ENCODE peak calls at places on chromosomes 11 and 22, in nine cellular contexts. F, Z, Q, W, H, G, O, Y and S are unnamed samples. For H3K4me1, the result is how much of the 10 kb centered on the place peaks cover.

GRCh38 chr11:116821050-116821918 is 1.8 kb downstream of the APOA4 start:
- DNase-seq in Z (no peak), G (no peak), Q (no peak), O (no peak), W (no peak), Y (no peak), H (no peak), F (no peak), S (no peak)

GRCh38 chr11:78809931-78810481 is 235.3 kb upstream of the NARS2 start:
- DNase-seq in O (no peak), Q (no peak), H (no peak), W (peak), Y (no peak), G (no peak), F (no peak), Z (peak), S (no peak)

GRCh38 chr11:83725718-83726117 is 439.6 kb upstream of the CCDC90B start:
- DNase-seq in O (no peak), G (no peak), W (no peak), Q (no peak), H (no peak), Z (no peak), Y (no peak), F (no peak), S (no peak)

GRCh38 chr11:48024635-48025071 is 44.3 kb downstream of the PTPRJ start:
- DNase-seq in O (no peak), H (no peak), Q (no peak), Z (no peak), W (no peak), G (no peak), F (no peak), Y (no peak), S (no peak)

GRCh38 chr11:23311986-23312940 is 452.0 kb upstream of the CCDC179 start:
- DNase-seq in F (no peak), H (no peak), Q (no peak), O (no peak), Z (peak), Y (no peak), G (peak), W (no peak), S (no peak)

GRCh38 chr11:111762981-111763643 is 3.1 kb downstream of the PPP2R1B start:
- DNase-seq in Y (no peak), W (no peak), Q (no peak), H (no peak), Z (peak), F (no peak), G (no peak), O (no peak), S (no peak)

GRCh38 chr11:64716471-64717267 is 6.3 kb downstream of the NRXN2 start:
- DNase-seq in Q (no peak), F (no peak), Y (no peak), W (peak), G (no peak), Z (no peak), H (no peak), O (no peak), S (peak)

GRCh38 chr11:1226226-1226961 is 3.5 kb downstream of the MUC5B start:
- DNase-seq in Q (no peak), H (no peak), G (no peak), F (no peak), W (peak), Z (no peak), O (no peak), Y (peak), S (peak)

GRCh38 chr11:75851203-75851602 is 36.2 kb downstream of the UVRAG start:
- DNase-seq in F (no peak), W (no peak), G (peak), O (no peak), Y (peak), H (no peak), Z (no peak), Q (no peak), S (no peak)

GRCh38 chr11:14638561-14638960 is 5.0 kb upstream of the PDE3B start:
- DNase-seq in Y (no peak), Z (no peak), H (no peak), G (no peak), Q (no peak), W (no peak), F (no peak), O (no peak), S (no peak)

GRCh38 chr11:14634813-14635212 is 8.8 kb upstream of the PDE3B start:
- DNase-seq in Y (no peak), Z (no peak), F (no peak), O (no peak), H (no peak), W (no peak), Q (no peak), G (no peak), S (no peak)

GRCh38 chr11:14635559-14635958 is 8.0 kb upstream of the PDE3B start:
- DNase-seq in G (no peak), Z (no peak), Y (no peak), H (no peak), W (no peak), Q (no peak), F (no peak), O (no peak), S (no peak)

GRCh38 chr11:14641801-14642200 is 1.8 kb upstream of the PDE3B start:
- DNase-seq in Y (no peak), H (no peak), G (no peak), Q (no peak), O (no peak), W (no peak), Z (no peak), F (no peak), S (no peak)

GRCh38 chr11:14636119-14636518 is 7.5 kb upstream of the PDE3B start:
- DNase-seq in H (no peak), Z (no peak), G (no peak), Y (no peak), Q (no peak), F (no peak), O (no peak), W (no peak), S (no peak)
- H3K27ac ChIP-seq in H (no peak), Z (no peak), G (no peak), Y (no peak), Q (no peak), F (no peak), O (no peak), W (no peak), S (no peak)

DNA sequence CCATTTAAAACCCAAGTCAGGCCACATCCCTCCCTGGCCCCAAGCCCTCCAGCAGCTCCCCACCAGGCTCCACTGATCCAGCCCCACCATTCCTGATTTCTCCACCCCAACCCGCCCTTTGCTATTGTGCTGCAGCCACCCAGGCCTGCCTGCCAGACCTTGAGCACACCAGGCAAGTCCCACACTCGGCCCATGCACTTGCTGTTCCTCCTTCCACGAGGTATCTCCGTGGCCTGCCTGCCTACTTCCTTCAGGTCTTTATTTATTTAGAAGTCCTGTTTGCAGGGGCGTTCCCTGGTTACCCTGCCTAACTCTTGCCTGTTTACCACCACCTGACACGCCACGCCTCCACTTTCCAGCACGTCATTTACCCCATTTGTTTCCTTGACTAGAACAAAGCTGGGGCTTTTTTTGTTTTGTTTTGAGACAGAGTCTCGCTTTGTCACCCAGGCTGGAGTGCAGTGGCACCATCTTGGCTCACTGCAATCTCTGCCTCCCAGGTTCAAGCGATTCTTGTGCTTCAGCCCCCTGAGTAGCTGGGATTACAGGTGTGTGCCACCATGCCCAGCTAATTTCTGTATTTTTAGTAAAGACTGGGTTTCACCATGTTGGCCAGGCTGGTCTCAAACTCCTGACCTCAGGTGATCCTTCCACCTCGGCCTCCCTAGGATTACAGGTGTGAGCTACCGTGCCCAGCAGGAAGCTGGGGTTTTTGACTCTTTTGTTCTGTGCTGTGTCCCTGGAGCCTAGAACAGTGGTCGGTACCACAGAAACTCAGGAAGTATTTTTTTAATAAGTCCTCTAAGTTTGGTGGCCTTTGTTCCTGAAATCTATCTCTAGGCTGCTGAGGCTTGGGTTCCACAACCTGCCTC is 6.7 kb downstream of the CENPM start:
- DNase-seq in Q (peak), Y (no peak), Z (no peak), G (no peak), O (no peak), H (no peak), W (no peak), F (peak), S (no peak)
- TF ChIP-seq POLR2A in Q (peak), Y (no peak), Z (no peak), G (no peak), O (no peak), H (no peak), W (no peak), F (peak), S (no peak)

DNA sequence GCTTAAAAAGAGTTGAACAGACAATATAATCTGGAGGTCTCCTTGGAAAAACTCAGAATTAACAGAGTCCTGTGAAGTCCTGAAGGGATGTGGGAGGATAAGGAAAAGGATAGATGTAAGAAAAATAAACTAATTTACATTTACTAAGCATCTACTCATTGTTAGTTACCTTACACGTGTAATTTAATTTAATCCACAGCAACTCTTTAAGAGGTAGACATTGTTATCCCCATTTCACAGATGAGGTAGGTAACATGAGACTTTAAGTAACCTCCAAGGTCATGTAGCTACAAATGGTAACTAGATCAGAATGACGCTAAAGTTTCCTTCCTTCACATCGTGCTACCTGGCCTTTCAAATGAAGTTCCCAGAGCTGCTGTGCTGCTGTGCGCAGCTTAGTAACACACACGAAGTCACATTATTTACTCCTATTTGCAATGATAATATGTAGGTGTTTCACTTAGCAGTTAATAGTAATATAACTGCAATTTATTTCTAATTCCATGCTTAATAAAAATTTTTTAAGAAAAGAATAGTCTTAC is 5.7 kb upstream of the PDE3B start:
- DNase-seq in Y (no peak), W (no peak), H (no peak), G (no peak), F (no peak), Z (no peak), O (no peak), Q (no peak), S (no peak)
- H3K4me1 ChIP-seq in Y (under half), W (under half), H (under half), G (under half), F (under half), Z (under half), O (under half), Q (under half), S (under half)

GRCh38 chr22:41511521-41511968 is 32.7 kb downstream of the POLR3H start:
- DNase-seq in G (no peak), Q (no peak), Y (no peak), W (no peak), F (no peak), Z (no peak), H (no peak), O (no peak), S (no peak)

GRCh38 chr22:41517172-41518047 is 26.9 kb downstream of the POLR3H start:
- DNase-seq in O (no peak), G (peak), Z (peak), Q (no peak), H (peak), Y (peak), W (peak), F (peak), S (peak)

GRCh38 chr22:41516462-41516861 is 27.8 kb downstream of the POLR3H start:
- DNase-seq in W (no peak), H (no peak), G (no peak), O (no peak), Q (no peak), Y (no peak), F (no peak), Z (no peak), S (no peak)

GRCh38 chr22:41512421-41513194 is 31.7 kb downstream of the POLR3H start:
- DNase-seq in Q (no peak), W (peak), O (no peak), Y (peak), F (no peak), Z (peak), H (peak), G (no peak), S (peak)

DNA sequence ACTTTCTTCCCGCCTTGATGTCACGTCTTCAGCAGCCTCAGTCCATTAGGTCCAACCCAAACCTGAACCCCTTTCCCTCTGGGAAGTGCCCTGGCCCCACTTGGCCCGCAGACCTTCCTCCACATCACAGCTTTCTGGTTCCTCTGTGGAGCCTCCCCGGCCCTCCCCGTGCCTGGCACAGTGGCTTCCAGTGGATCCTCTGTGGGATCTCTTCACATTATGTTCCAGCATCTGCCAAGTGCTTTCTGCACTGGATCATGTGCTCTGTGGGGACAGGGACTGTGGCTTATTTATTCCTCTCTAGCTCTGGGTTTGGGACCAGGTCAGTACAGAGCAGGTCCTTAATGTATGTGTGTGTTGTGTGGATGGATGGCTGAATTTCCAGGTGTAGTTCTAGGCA is 30.9 kb downstream of the POLR3H start:
- DNase-seq in W (no peak), Q (no peak), H (no peak), O (no peak), Z (no peak), G (no peak), Y (no peak), F (no peak), S (no peak)
- H3K27ac ChIP-seq in W (no peak), Q (peak), H (peak), O (peak), Z (peak), G (no peak), Y (no peak), F (no peak), S (peak)